ENCODE peak calls at places on chromosomes 2 and 18, in four cellular contexts. U, N, P and M are unnamed samples. For H3K36me3 and H3K4me1, the result is how much of the 10 kb centered on the place peaks cover.

GRCh38 chr2:40783704-40784103 is 331.8 kb upstream of the SLC8A1 start:
- DNase-seq in U (no peak), P (no peak), N (no peak), M (no peak)

GRCh38 chr2:29219374-29219773 is 104.2 kb downstream of the CLIP4 start:
- DNase-seq in U (no peak), N (no peak), P (no peak), M (no peak)

GRCh38 chr2:85914916-85915315 is 26.1 kb upstream of the ST3GAL5 start:
- DNase-seq in P (no peak), N (no peak), U (no peak), M (no peak)

GRCh38 chr18:59512025-59512710 is 153.1 kb upstream of the LMAN1 start:
- DNase-seq in P (no peak), N (no peak), U (no peak), M (no peak)

GRCh38 chr2:98868548-98869271 is 67.3 kb downstream of the CRACDL start:
- DNase-seq in U (no peak), N (no peak), P (no peak), M (no peak)

GRCh38 chr2:197107291-197108269 is 181.1 kb upstream of the PGAP1 start:
- DNase-seq in U (no peak), N (peak), P (peak), M (no peak)

GRCh38 chr2:31132786-31133185 is 5.5 kb downstream of the GALNT14 start:
- DNase-seq in U (no peak), N (no peak), P (no peak), M (no peak)

GRCh38 chr18:24195296-24196053 is 56.6 kb downstream of the CABYR start:
- DNase-seq in N (no peak), U (no peak), P (no peak), M (no peak)

GRCh38 chr2:15049096-15049993 is 416.8 kb downstream of the LRATD1 start:
- DNase-seq in N (no peak), P (no peak), U (no peak), M (no peak)

GRCh38 chr2:46302005-46302696 is 4.9 kb downstream of the EPAS1 start:
- DNase-seq in N (no peak), P (no peak), U (no peak), M (no peak)

GRCh38 chr18:36901277-36901701 is 72.4 kb downstream of the KIAA1328 start:
- DNase-seq in U (no peak), P (no peak), N (no peak), M (no peak)

GRCh38 chr2:25103287-25103871 is 61.5 kb downstream of the EFR3B start:
- DNase-seq in U (no peak), P (no peak), N (peak), M (no peak)

GRCh38 chr2:203659650-203660049 is 46.8 kb upstream of the CD28 start:
- DNase-seq in N (no peak), U (no peak), P (no peak), M (no peak)

GRCh38 chr18:7545734-7546133 is 21.4 kb upstream of the PTPRM start:
- DNase-seq in U (no peak), N (peak), P (no peak), M (no peak)

GRCh38 chr2:190947711-190948251 is 66.2 kb downstream of the STAT1 start:
- DNase-seq in N (no peak), P (no peak), U (no peak), M (no peak)

GRCh38 chr2:139155991-139156390 is 375.8 kb upstream of the NXPH2 start:
- DNase-seq in N (no peak), U (peak), P (no peak), M (no peak)

GRCh38 chr18:57846258-57846657 is 43.1 kb upstream of the ATP8B1 start:
- DNase-seq in N (no peak), U (no peak), P (no peak), M (no peak)

GRCh38 chr2:65991332-65991731 is 443.6 kb upstream of the MEIS1 start:
- DNase-seq in N (peak), P (no peak), U (no peak), M (no peak)

GRCh38 chr18:51623653-51624052 is 426.2 kb upstream of the MEX3C start:
- DNase-seq in N (no peak), P (no peak), U (no peak), M (no peak)

GRCh38 chr2:16773080-16773713 is 107.6 kb upstream of the CYRIA start:
- DNase-seq in P (no peak), U (peak), N (no peak), M (no peak)

GRCh38 chr2:211454684-211455083 is 898.3 kb downstream of the CPS1 start:
- DNase-seq in U (peak), N (no peak), P (no peak), M (no peak)

GRCh38 chr2:185279999-185280398 is 458.6 kb upstream of the FSIP2 start:
- DNase-seq in U (no peak), N (no peak), P (no peak), M (no peak)

GRCh38 chr2:75614062-75614710 is 32.4 kb upstream of the MRPL19 start:
- DNase-seq in P (no peak), U (no peak), N (no peak), M (no peak)

GRCh38 chr2:174326880-174327558 is 7.7 kb upstream of the SP9 start:
- DNase-seq in N (no peak), U (peak), P (no peak), M (no peak)

GRCh38 chr2:233449071-233449901 is 95.0 kb downstream of the DGKD start:
- DNase-seq in N (no peak), U (peak), P (no peak), M (peak)

GRCh38 chr2:238930216-238930615 is 82.3 kb downstream of the TWIST2 start:
- DNase-seq in N (no peak), U (no peak), P (no peak), M (peak)

GRCh38 chr2:229610871-229611270 is 103.5 kb downstream of the DNER start:
- DNase-seq in U (no peak), P (no peak), N (no peak), M (no peak)

GRCh38 chr2:56182420-56182819 is 1.4 kb upstream of the CCDC85A start:
- DNase-seq in P (no peak), N (no peak), U (peak), M (no peak)

GRCh38 chr2:158502984-158503383 is 46.2 kb downstream of the PKP4 start:
- DNase-seq in P (no peak), N (no peak), U (no peak), M (no peak)

GRCh38 chr2:218478544-218478943 is 59.6 kb downstream of the VIL1 start:
- DNase-seq in N (no peak), U (no peak), P (no peak), M (no peak)
- H3K36me3 ChIP-seq in N (under half), U (under half), P (half or more), M (under half)

DNA sequence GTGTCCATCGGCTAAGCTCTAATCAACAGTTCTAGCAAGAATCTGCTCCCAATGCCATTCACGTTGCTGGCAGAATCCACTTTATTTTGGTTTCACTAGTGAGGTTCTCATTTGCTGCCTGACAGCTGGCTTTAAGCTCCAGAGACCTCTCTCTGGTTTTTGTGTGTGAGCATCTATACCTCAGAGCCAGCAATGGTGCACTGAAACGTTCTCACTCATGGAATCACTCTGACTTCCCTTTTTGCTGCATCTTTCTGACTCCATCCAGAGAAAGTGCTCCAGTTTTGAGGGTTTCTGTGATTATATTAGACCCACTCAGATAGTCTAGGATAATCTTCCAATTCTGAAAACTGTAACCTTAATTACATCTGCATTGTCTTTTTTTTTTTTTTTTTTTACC is 596.6 kb downstream of the RNF144A start:
- DNase-seq in N (no peak), U (no peak), P (no peak), M (no peak)
- H3K27ac ChIP-seq in N (no peak), U (no peak), P (no peak), M (no peak)

GRCh38 chr2:226187601-226188000 is 612.0 kb downstream of the IRS1 start:
- DNase-seq in U (no peak), N (peak), P (no peak), M (no peak)

GRCh38 chr2:226187126-226187525 is 612.5 kb downstream of the IRS1 start:
- DNase-seq in P (no peak), N (no peak), U (no peak), M (no peak)

GRCh38 chr2:226185613-226186211 is 613.9 kb downstream of the IRS1 start:
- DNase-seq in N (no peak), U (peak), P (no peak), M (no peak)

GRCh38 chr2:226190479-226191252 is 609.0 kb downstream of the IRS1 start:
- DNase-seq in U (no peak), P (no peak), N (no peak), M (no peak)

GRCh38 chr2:226189061-226189460 is 610.6 kb downstream of the IRS1 start:
- DNase-seq in P (no peak), U (no peak), N (no peak), M (no peak)
- H3K4me1 ChIP-seq in P (under half), U (under half), N (under half), M (under half)

GRCh38 chr2:9594361-9595063 is 36.3 kb downstream of the YWHAQ start:
- DNase-seq in P (no peak), N (peak), U (no peak), M (no peak)

GRCh38 chr2:9592699-9593098 is 37.1 kb upstream of the ADAM17 start:
- DNase-seq in N (no peak), P (no peak), U (no peak), M (no peak)

GRCh38 chr2:9586465-9586864 is 30.8 kb upstream of the ADAM17 start:
- DNase-seq in U (no peak), N (no peak), P (no peak), M (no peak)

GRCh38 chr2:9593936-9594335 is 36.9 kb downstream of the YWHAQ start:
- DNase-seq in P (no peak), N (no peak), U (no peak), M (no peak)

GRCh38 chr2:9590635-9591034 is 35.0 kb upstream of the ADAM17 start:
- DNase-seq in N (no peak), P (no peak), U (no peak), M (no peak)
- H3K36me3 ChIP-seq in N (under half), P (half or more), U (under half), M (under half)

DNA sequence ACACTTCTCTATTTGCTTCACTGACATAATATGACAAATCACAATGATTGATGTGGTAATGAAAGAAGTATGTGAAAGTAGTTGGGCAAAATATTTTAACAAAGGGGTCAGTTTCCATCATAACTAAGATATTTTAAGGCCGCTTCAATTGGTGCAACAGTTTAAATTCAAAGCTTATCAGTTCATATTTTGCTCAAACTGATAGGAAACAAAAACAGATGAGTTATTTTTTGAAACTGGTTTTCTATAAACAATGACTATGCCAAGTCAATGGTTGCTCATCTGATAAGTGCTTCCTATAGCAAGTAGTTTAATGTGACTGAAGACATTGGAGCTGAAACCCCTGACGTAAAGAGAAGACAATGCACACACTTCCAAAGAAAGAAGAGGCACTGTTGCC is 1290.7 kb downstream of the SUCLG1 start:
- DNase-seq in P (no peak), U (no peak), N (no peak), M (no peak)
- H3K27ac ChIP-seq in P (no peak), U (no peak), N (no peak), M (no peak)

GRCh38 chr2:3647246-3647645 is 10.8 kb upstream of the ALLC start:
- DNase-seq in N (no peak), P (no peak), U (no peak), M (no peak)

GRCh38 chr2:3649581-3649980 is 8.4 kb upstream of the ALLC start:
- DNase-seq in U (no peak), N (no peak), P (no peak), M (peak)

GRCh38 chr2:3647831-3648651 is 10.0 kb upstream of the ALLC start:
- DNase-seq in U (no peak), N (no peak), P (no peak), M (no peak)

GRCh38 chr2:3650140-3650944 is 7.7 kb upstream of the ALLC start:
- DNase-seq in N (no peak), U (no peak), P (no peak), M (peak)

DNA sequence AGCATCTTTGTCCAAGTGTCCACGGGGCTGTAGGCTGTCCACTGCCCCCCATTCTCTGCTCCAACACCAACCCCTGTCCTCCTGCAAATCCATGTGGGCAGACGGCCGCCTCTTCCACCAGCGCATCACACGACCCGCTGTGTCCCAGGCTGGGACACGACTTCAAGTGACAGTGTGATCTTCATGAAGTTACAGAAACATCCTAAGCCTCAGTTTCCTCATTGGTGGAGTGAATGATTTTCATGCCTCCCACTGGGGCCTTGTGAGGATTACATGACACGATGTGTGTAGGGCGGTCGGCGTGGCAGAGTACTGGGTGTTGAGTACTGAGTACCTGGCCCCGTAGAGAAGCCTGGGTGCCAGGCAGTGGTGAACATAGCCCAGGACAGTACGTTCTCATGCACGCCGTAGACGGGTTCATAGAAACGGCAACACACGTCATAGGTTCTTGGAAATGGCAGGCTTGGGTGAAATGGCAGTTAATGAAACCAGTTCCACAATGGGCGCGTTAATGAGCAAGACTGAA is 9.3 kb upstream of the ALLC start:
- DNase-seq in P (no peak), U (no peak), N (no peak), M (no peak)
- H3K4me1 ChIP-seq in P (under half), U (under half), N (under half), M (under half)

GRCh38 chr2:95104606-95105005 is 17.0 kb downstream of the MRPS5 start:
- DNase-seq in N (no peak), U (no peak), P (no peak), M (no peak)
- H3K36me3 ChIP-seq in N (under half), U (under half), P (half or more), M (under half)

DNA sequence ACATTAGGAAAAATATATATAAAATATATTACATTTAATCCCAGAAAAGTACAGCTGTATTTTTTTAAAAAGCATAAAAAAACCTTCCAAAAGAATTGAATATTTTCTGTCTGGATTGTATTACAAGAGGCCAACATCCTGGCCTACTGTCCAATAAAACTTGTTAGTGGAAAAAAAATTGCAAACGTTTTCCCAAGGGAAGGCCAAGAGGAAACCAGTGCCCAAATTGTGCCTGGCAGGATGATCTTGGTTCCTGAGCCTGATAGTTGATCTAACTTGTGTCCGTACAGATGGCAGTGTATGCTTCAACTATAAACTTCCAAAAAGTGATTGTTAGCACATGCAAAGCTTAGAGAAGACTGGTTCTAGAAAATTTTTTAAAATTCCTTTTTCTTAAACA is 90.6 kb upstream of the LPIN2 start:
- DNase-seq in U (no peak), P (no peak), N (no peak), M (no peak)
- H3K27ac ChIP-seq in U (no peak), P (no peak), N (no peak), M (no peak)

GRCh38 chr2:170360546-170361358 is 182.8 kb downstream of the MYO3B start:
- DNase-seq in P (no peak), U (peak), N (no peak), M (no peak)

GRCh38 chr2:170350929-170351826 is 173.2 kb downstream of the MYO3B start:
- DNase-seq in P (no peak), U (no peak), N (no peak), M (no peak)

GRCh38 chr2:170354409-170354808 is 176.5 kb downstream of the MYO3B start:
- DNase-seq in U (peak), N (no peak), P (no peak), M (no peak)

GRCh38 chr2:170359466-170359865 is 181.5 kb downstream of the MYO3B start:
- DNase-seq in N (no peak), U (no peak), P (no peak), M (no peak)

DNA sequence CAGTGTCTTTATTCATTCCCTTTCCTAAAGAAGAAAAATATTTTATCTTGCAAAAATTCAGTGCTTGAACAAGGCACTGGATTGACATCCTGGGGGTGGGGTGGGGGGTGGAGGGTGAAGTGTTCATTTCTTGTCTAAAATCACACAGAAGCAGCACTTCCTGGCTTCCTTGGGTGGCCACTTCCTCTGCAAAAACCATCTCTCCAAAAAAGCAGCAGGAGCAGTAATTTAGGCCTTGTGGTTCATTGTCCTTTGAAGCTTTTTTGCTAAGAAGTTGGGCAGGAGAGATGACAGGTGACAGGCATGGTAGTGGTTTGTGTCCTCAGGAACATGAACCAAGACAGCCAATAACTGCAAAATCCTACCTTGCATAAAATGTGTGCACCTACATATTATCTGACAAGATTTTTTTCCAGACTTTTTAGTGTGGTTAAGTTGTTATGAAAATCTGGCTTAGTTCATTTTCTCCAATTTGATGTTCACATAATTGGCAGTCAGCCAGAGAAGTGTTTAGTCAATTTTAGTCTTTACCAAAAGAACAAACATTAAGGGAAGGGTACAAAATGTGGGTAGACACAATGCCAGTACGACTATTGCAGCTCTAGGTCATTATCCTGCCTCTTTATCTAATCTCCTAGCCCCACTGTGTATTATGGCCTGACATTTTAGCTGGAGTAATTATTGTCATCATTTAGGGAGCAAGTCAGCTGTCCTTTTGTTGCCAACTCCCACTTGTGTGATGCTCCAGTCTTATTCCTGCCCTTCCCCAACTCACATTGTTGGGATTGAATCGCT is 177.1 kb downstream of the MYO3B start:
- DNase-seq in U (no peak), P (no peak), N (no peak), M (no peak)
- H3K4me1 ChIP-seq in U (half or more), P (under half), N (under half), M (under half)